ENCODE peak calls at places on chromosomes 11 and 22, in five cellular contexts. K is ELR, A is fibroblast of the aortic adventitia, F is H9, M is NCI-H774. X is an unnamed sample.

GRCh38 chr22:34946339-34946985 is 119.5 kb upstream of the ISX start:
- DNase-seq in A (no peak), M (no peak), F (no peak), K (no peak), X (no peak)

GRCh38 chr22:20881231-20881630 is 22.4 kb downstream of the SNAP29 start:
- DNase-seq in K (peak), F (no peak), A (no peak), M (no peak), X (no peak)

GRCh38 chr11:22928207-22928917 is 68.1 kb upstream of the CCDC179 start:
- DNase-seq in M (no peak), K (peak), A (no peak), F (no peak), X (no peak)

GRCh38 chr11:33394431-33395109 is 137.4 kb downstream of the HIPK3 start:
- DNase-seq in K (no peak), M (no peak), A (no peak), F (no peak), X (no peak)

GRCh38 chr22:32281092-32281491 is 25.9 kb upstream of the SLC5A4 start:
- DNase-seq in F (no peak), M (no peak), A (peak), K (peak), X (no peak)

GRCh38 chr22:26542831-26543230 is 30.6 kb upstream of the TFIP11 start:
- DNase-seq in F (no peak), M (no peak), A (no peak), K (no peak), X (no peak)

GRCh38 chr11:64833198-64833502 is 11.3 kb downstream of the CDC42BPG start:
- DNase-seq in K (no peak), A (no peak), M (no peak), F (no peak), X (no peak)

GRCh38 chr11:76629853-76630599 is 40.5 kb downstream of the LRRC32 start:
- DNase-seq in M (no peak), A (peak), F (no peak), K (peak), X (peak)

GRCh38 chr22:32801436-32802290 is at the start of gene TIMP3:
- DNase-seq in M (no peak), F (peak), K (peak), A (peak), X (peak)

GRCh38 chr11:17719940-17720795 is 797 bp downstream of the MYOD1 start:
- DNase-seq in F (peak), K (peak), A (no peak), M (no peak), X (no peak)

GRCh38 chr11:128628686-128629085 is 41.3 kb upstream of the ETS1 start:
- DNase-seq in M (no peak), F (no peak), K (no peak), A (no peak), X (no peak)

GRCh38 chr11:5596611-5597201 is at the start of gene TRIM6:
- DNase-seq in K (peak), F (peak), M (no peak), A (peak), X (no peak)

GRCh38 chr22:35777335-35777975 is 59.8 kb downstream of the APOL5 start:
- DNase-seq in A (peak), M (no peak), K (peak), F (no peak), X (no peak)

GRCh38 chr22:40714514-40714966 is 35.3 kb downstream of the MCHR1 start:
- DNase-seq in M (no peak), K (peak), F (peak), A (peak), X (peak)

GRCh38 chr11:45252134-45252856 is 33.8 kb downstream of the SYT13 start:
- DNase-seq in M (no peak), F (peak), A (no peak), K (peak), X (no peak)

GRCh38 chr22:39748877-39749276 is 144.7 kb downstream of the ENTHD1 start:
- DNase-seq in M (peak), K (peak), F (no peak), A (peak), X (no peak)

GRCh38 chr22:49406047-49406650 is 421.5 kb downstream of the BRD1 start:
- DNase-seq in M (no peak), K (no peak), A (no peak), F (peak), X (no peak)

GRCh38 chr22:23565288-23565941 is 14.7 kb downstream of the IGLL1 start:
- DNase-seq in A (no peak), K (peak), F (peak), M (no peak), X (no peak)

GRCh38 chr11:15826826-15827225 is 529.5 kb downstream of the SOX6 start:
- DNase-seq in A (no peak), K (peak), F (peak), M (no peak), X (no peak)

GRCh38 chr22:43343262-43343988 is at the start of gene SCUBE1:
- DNase-seq in K (peak), A (no peak), M (peak), F (peak), X (no peak)

GRCh38 chr11:19978668-19979518 is 181.4 kb downstream of the DBX1 start:
- DNase-seq in A (peak), M (no peak), F (no peak), K (peak), X (no peak)

GRCh38 chr22:49015993-49016908 is 811.4 kb downstream of the BRD1 start:
- DNase-seq in F (peak), K (no peak), M (no peak), A (no peak), X (no peak)

GRCh38 chr11:118971646-118972045 is at the start of gene FOXR1:
- DNase-seq in A (no peak), M (no peak), F (no peak), K (no peak), X (no peak)

GRCh38 chr11:110711448-110711775 is 825 bp downstream of the ARHGAP20 start:
- DNase-seq in M (no peak), A (no peak), F (no peak), K (no peak), X (no peak)

GRCh38 chr11:57800444-57801184 is 39.0 kb downstream of the CTNND1 start:
- DNase-seq in F (peak), K (peak), M (peak), A (peak), X (no peak)

GRCh38 chr11:18704698-18705097 is 6.1 kb downstream of the TMEM86A start:
- DNase-seq in A (no peak), K (no peak), F (no peak), M (no peak), X (no peak)

GRCh38 chr22:50262460-50262911 is 1.0 kb upstream of the MAPK12 start:
- DNase-seq in A (no peak), F (no peak), K (peak), M (no peak), X (no peak)

GRCh38 chr22:46029574-46030200 is 52.7 kb upstream of the WNT7B start:
- DNase-seq in M (no peak), K (no peak), A (no peak), F (no peak), X (no peak)

GRCh38 chr11:134275534-134276395 is at the start of gene GLB1L3:
- DNase-seq in A (peak), F (peak), M (no peak), K (peak), X (no peak)

GRCh38 chr11:123573291-123573690 is 81.1 kb downstream of the SCN3B start:
- DNase-seq in F (no peak), A (no peak), K (no peak), M (no peak), X (no peak)

GRCh38 chr11:85977751-85978160 is 91.1 kb downstream of the PICALM start:
- DNase-seq in K (no peak), A (peak), M (no peak), F (no peak), X (no peak)

GRCh38 chr11:64152841-64153691 is 12.8 kb downstream of the MACROD1 start:
- DNase-seq in K (peak), M (peak), A (peak), F (peak), X (no peak)

GRCh38 chr11:44874284-44874683 is 76.4 kb downstream of the TP53I11 start:
- DNase-seq in F (no peak), A (no peak), M (no peak), K (no peak), X (no peak)

X was measured in substantia nigra.